ENCODE peak calls at places on chromosomes 11 and 22, in five cellular contexts. O is effector memory CD8-positive, alpha-beta T cell; J is NCI-H1092; R is activated CD8-positive, alpha-beta memory T cell treated with anti-CD3 and anti-CD28 coated beads for 48 hours; U is NCI-H2081. Y is an unnamed sample.

GRCh38 chr22:44723801-44724200 is 21.8 kb downstream of the PRR5 start:
- DNase-seq in O (no peak), J (no peak), R (no peak), U (no peak), Y (peak)

GRCh38 chr11:63829823-63830489 is 9.0 kb upstream of the MARK2 start:
- DNase-seq in O (no peak), J (no peak), R (no peak), U (no peak), Y (peak)

GRCh38 chr22:50563410-50564160 is 866 bp upstream of the SYCE3 start:
- DNase-seq in O (no peak), J (no peak), R (no peak), U (no peak), Y (no peak)

GRCh38 chr22:23179381-23180294 is 671 bp upstream of the BCR start:
- DNase-seq in O (no peak), J (no peak), R (no peak), U (no peak), Y (no peak)

GRCh38 chr22:44697423-44698179 is 4.4 kb upstream of the PRR5 start:
- DNase-seq in O (peak), J (no peak), R (peak), U (peak), Y (peak)

GRCh38 chr11:827861-828167 is at the start of gene CRACR2B:
- DNase-seq in O (no peak), J (no peak), R (no peak), U (no peak), Y (no peak)

GRCh38 chr11:103587951-103588788 is 448.3 kb upstream of the DDI1 start:
- DNase-seq in O (no peak), J (no peak), R (no peak), U (peak), Y (peak)

GRCh38 chr22:39717099-39717498 is 146.5 kb downstream of the CACNA1I start:
- DNase-seq in O (no peak), J (no peak), R (no peak), U (no peak), Y (no peak)

GRCh38 chr11:126113515-126113957 is 50.9 kb upstream of the CDON start:
- DNase-seq in O (no peak), J (peak), R (no peak), U (peak), Y (peak)

GRCh38 chr11:64686466-64687175 is 36.4 kb downstream of the NRXN2 start:
- DNase-seq in O (no peak), J (no peak), R (no peak), U (no peak), Y (no peak)

GRCh38 chr11:64787526-64788320 is 9.4 kb upstream of the SF1 start:
- DNase-seq in O (peak), J (no peak), R (no peak), U (peak), Y (peak)

GRCh38 chr22:45554861-45555260 is 52.2 kb downstream of the FBLN1 start:
- DNase-seq in O (no peak), J (no peak), R (no peak), U (no peak), Y (no peak)

GRCh38 chr11:57237204-57237681 is at the start of gene APLNR:
- DNase-seq in O (no peak), J (no peak), R (no peak), U (no peak), Y (no peak)

GRCh38 chr11:115544422-115544821 is 40.2 kb upstream of the CADM1 start:
- DNase-seq in O (no peak), J (peak), R (no peak), U (no peak), Y (no peak)

GRCh38 chr11:61071880-61072279 is 30.4 kb upstream of the CD5 start:
- DNase-seq in O (no peak), J (no peak), R (no peak), U (no peak), Y (no peak)

GRCh38 chr22:35399114-35399677 is 744 bp upstream of the MCM5 start:
- DNase-seq in O (no peak), J (no peak), R (peak), U (no peak), Y (no peak)

GRCh38 chr11:31492320-31492913 is 17.0 kb downstream of the IMMP1L start:
- DNase-seq in O (no peak), J (no peak), R (no peak), U (no peak), Y (no peak)

GRCh38 chr11:104609297-104609696 is 289.0 kb downstream of the CASP12 start:
- DNase-seq in O (peak), J (no peak), R (no peak), U (peak), Y (peak)

GRCh38 chr22:20268350-20269012 is 363 bp upstream of the RTN4R start:
- DNase-seq in O (peak), J (peak), R (peak), U (peak), Y (peak)

GRCh38 chr11:46127150-46127638 is 5.9 kb upstream of the PHF21A start:
- DNase-seq in O (peak), J (no peak), R (no peak), U (no peak), Y (peak)